ENCODE peak calls at places on chromosomes 3 and 15, in five cellular contexts. G, X, M, D and U are unnamed samples. For H3K4me1, the result is how much of the 10 kb centered on the place peaks cover.

GRCh38 chr15:51234181-51234927 is 104.0 kb downstream of the CYP19A1 start:
- DNase-seq in D (no peak), X (no peak), G (no peak), M (no peak), U (no peak)

GRCh38 chr3:56928379-56929068 is 126.8 kb upstream of the ARHGEF3 start:
- DNase-seq in D (no peak), M (no peak), G (peak), X (peak), U (peak)

GRCh38 chr3:51434110-51434509 is 43.0 kb downstream of the RBM15B start:
- DNase-seq in M (no peak), G (peak), D (no peak), X (no peak), U (no peak)

GRCh38 chr3:159852821-159853505 is 135.7 kb upstream of the IL12A start:
- DNase-seq in X (no peak), G (no peak), D (no peak), M (no peak), U (no peak)

GRCh38 chr3:137709011-137709601 is 55.0 kb upstream of the SOX14 start:
- DNase-seq in G (peak), D (no peak), X (peak), M (no peak), U (peak)

GRCh38 chr3:37254316-37254715 is 79.9 kb upstream of the LRRFIP2 start:
- DNase-seq in M (no peak), G (no peak), X (no peak), D (no peak), U (no peak)

GRCh38 chr3:24387493-24387892 is 107.2 kb downstream of the THRB start:
- DNase-seq in G (no peak), X (no peak), D (no peak), M (no peak), U (no peak)

GRCh38 chr3:110414851-110415250 is 656.8 kb upstream of the NECTIN3 start:
- DNase-seq in G (peak), M (no peak), X (no peak), D (no peak), U (no peak)

GRCh38 chr3:125593991-125594574 is 1.2 kb downstream of the OSBPL11 start:
- DNase-seq in M (no peak), D (no peak), X (peak), G (no peak), U (no peak)

GRCh38 chr15:91444656-91445055 is 344.6 kb downstream of the SV2B start:
- DNase-seq in D (no peak), M (no peak), X (no peak), G (no peak), U (no peak)
- H3K4me1 ChIP-seq in D (under half), M (under half), X (under half), G (under half), U (under half)

DNA sequence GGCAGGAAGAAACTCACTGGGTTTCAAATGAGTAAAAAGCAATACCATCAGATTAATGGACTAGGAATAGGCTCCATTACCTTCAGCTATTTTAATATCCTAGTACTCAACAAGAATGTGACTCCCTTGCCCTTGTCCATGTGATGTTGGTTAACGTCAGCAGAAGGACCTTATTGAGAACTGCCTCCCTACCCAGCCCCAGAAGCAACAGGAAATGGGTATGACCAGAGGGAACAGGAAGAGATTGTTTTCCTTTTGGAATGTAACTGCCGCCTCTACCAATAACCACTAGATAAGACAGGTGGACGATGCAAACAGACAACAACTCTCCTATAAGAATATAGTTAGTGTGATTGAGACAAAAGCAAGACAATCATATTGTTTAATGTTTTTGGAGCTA is 10.4 kb upstream of the MME start:
- DNase-seq in D (no peak), X (no peak), M (no peak), G (no peak), U (no peak)
- TF ChIP-seq ZNF274 in D (no peak), X (no peak), M (no peak), G (no peak), U (no peak)

GRCh38 chr3:194087995-194088841 is 47.7 kb upstream of the HES1 start:
- DNase-seq in G (no peak), M (no peak), X (no peak), D (no peak), U (no peak)
- H3K4me3 ChIP-seq in G (no peak), M (no peak), X (no peak), D (no peak), U (no peak)

GRCh38 chr15:67199391-67199790 is 55.1 kb downstream of the AAGAB start:
- DNase-seq in X (no peak), M (no peak), D (no peak), G (no peak), U (no peak)
- H3K4me1 ChIP-seq in X (under half), M (under half), D (under half), G (under half), U (under half)

GRCh38 chr3:114627760-114628159 is 333.9 kb downstream of the TIGIT start:
- DNase-seq in D (no peak), G (no peak), X (no peak), M (no peak), U (no peak)
- TF ChIP-seq ZNF274 in D (no peak), G (no peak), X (no peak), M (no peak), U (no peak)

GRCh38 chr15:94432279-94432678 is 200.9 kb downstream of the MCTP2 start:
- DNase-seq in D (no peak), G (no peak), X (no peak), M (no peak), U (no peak)
- H3K4me3 ChIP-seq in D (no peak), G (no peak), X (no peak), M (no peak), U (no peak)

GRCh38 chr3:107238787-107239186 is 138.5 kb upstream of the CCDC54 start:
- DNase-seq in G (no peak), D (no peak), X (no peak), M (no peak), U (no peak)
- H3K4me1 ChIP-seq in G (under half), D (under half), X (under half), M (under half), U (under half)

DNA sequence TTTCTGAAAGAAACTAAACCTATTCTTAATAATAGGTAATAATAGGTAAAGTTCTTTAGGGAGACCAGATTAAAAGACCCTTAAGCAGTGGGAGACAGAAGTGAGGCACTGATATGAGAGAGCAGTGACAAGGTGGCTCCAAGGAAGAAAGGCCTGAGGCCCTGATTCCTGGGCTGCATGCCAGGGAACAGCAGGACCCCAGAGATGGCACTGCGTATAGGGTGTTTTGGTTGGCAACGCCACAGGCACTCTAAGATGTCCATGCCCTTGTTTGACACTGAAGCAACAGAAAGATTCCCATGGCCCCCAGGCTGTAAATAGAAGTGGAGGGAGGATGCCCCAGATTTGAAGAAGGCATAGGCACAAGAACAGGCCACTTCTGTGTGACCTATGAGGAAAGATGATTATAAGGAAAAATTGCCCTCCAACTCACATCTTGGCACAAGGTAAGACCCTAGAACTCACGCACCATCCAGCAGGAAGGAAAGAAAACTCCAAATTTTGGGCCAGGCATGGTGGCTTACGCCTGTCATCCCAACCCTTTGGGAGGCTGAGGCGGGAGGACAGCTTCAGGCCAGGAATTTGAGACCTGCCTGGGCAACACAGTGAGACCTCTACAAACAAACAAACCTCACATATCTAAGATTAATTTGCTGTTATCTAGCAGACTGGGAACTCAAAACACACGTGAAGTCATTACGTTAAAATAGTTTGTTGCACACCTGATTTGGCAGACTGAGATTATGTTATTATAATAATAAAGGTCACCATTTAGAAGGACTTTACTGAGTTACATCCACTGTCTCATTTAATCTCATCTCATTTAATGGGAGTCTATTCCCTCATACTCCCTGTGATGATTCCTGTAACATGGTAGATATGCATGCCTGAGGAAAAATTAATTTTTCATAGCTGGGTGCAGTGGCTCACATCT is 10.5 kb upstream of the BLM start:
- DNase-seq in X (no peak), M (no peak), D (no peak), G (no peak), U (no peak)
- TF ChIP-seq ZNF274 in X (no peak), M (no peak), D (no peak), G (no peak), U (no peak)

GRCh38 chr15:60004846-60005351 is 788 bp downstream of the FOXB1 start:
- DNase-seq in D (no peak), M (no peak), X (no peak), G (no peak), U (no peak)
- H3K4me3 ChIP-seq in D (peak), M (no peak), X (no peak), G (no peak), U (peak)

GRCh38 chr3:38549082-38549481 is 52.9 kb downstream of the EXOG start:
- DNase-seq in X (no peak), D (no peak), M (no peak), G (no peak), U (no peak)

GRCh38 chr3:38549486-38549885 is 53.3 kb downstream of the EXOG start:
- DNase-seq in D (no peak), M (no peak), G (no peak), X (no peak), U (no peak)

GRCh38 chr3:38545983-38546382 is 49.8 kb downstream of the EXOG start:
- DNase-seq in D (no peak), G (no peak), M (no peak), X (no peak), U (no peak)

GRCh38 chr3:38549957-38550840 is 54.1 kb downstream of the EXOG start:
- DNase-seq in M (no peak), G (no peak), D (no peak), X (no peak), U (no peak)

GRCh38 chr3:38548154-38548931 is 52.2 kb downstream of the EXOG start:
- DNase-seq in X (no peak), D (no peak), G (no peak), M (no peak), U (no peak)
- H3K4me1 ChIP-seq in X (under half), D (under half), G (under half), M (under half), U (under half)